ENCODE peak calls at places on chromosomes 5 and 9, in eight cellular contexts. L, F, P, O, C, K, X and J are unnamed samples.

GRCh38 chr5:442335-443238 is at the start of gene EXOC3:
- DNase-seq in L (peak; percentile 56), F (peak; percentile 99), P (peak; percentile 81), O (no peak), C (peak; percentile 96), K (peak; percentile 89), X (no peak), J (peak; percentile 52)

GRCh38 chr5:102341918-102342317 is 45.8 kb upstream of the SLCO4C1 start:
- DNase-seq in L (no peak), F (peak; percentile 38), P (no peak), O (no peak), C (no peak), K (no peak), X (no peak), J (no peak)

GRCh38 chr9:137458194-137459146 is 664 bp downstream of the NSMF start:
- DNase-seq in L (no peak), F (peak; percentile 84), P (peak; percentile 26), O (no peak), C (no peak), K (no peak), X (no peak), J (no peak)

GRCh38 chr5:16934669-16935068 is 1.4 kb downstream of the MYO10 start:
- DNase-seq in L (peak; percentile 45), F (no peak), P (no peak), O (no peak), C (no peak), K (no peak), X (no peak), J (no peak)

GRCh38 chr5:175593794-175594193 is 64.1 kb upstream of the HRH2 start:
- DNase-seq in L (no peak), F (no peak), P (no peak), O (no peak), C (no peak), K (no peak), X (no peak), J (no peak)

GRCh38 chr5:142201471-142201887 is 92.9 kb downstream of the NDFIP1 start:
- DNase-seq in L (peak; percentile 99), F (no peak), P (no peak), O (no peak), C (no peak), K (no peak), X (no peak), J (no peak)

GRCh38 chr5:31408814-31409213 is 123.1 kb downstream of the DROSHA start:
- DNase-seq in L (peak; percentile 74), F (no peak), P (no peak), O (no peak), C (no peak), K (peak; percentile 34), X (no peak), J (no peak)

GRCh38 chr5:10607666-10608442 is 44.0 kb downstream of the ANKRD33B start:
- DNase-seq in L (peak; percentile 72), F (no peak), P (no peak), O (no peak), C (no peak), K (peak; percentile 82), X (peak; percentile 63), J (no peak)

GRCh38 chr9:74824654-74825053 is 63.1 kb downstream of the TRPM6 start:
- DNase-seq in L (no peak), F (no peak), P (no peak), O (no peak), C (no peak), K (no peak), X (no peak), J (no peak)

GRCh38 chr9:7454490-7455110 is 345.0 kb downstream of the DMAC1 start:
- DNase-seq in L (no peak), F (no peak), P (no peak), O (no peak), C (no peak), K (no peak), X (no peak), J (no peak)

GRCh38 chr5:134511796-134512660 is 13.4 kb upstream of the JADE2 start:
- DNase-seq in L (peak; percentile 63), F (no peak), P (peak; percentile 76), O (no peak), C (no peak), K (peak; percentile 72), X (no peak), J (peak; percentile 74)

GRCh38 chr5:96875805-96876291 is 452 bp upstream of the ERAP2 start:
- DNase-seq in L (no peak), F (no peak), P (no peak), O (no peak), C (peak; percentile 25), K (peak; percentile 14), X (no peak), J (peak; percentile 73)

GRCh38 chr5:68264024-68264956 is 48.7 kb downstream of the PIK3R1 start:
- DNase-seq in L (peak; percentile 81), F (no peak), P (no peak), O (no peak), C (no peak), K (no peak), X (no peak), J (peak; percentile 86)
- TF ChIP-seq USF2 in L (no peak), F (no peak), P (no peak), O (no peak), C (no peak), K (no peak), X (no peak), J (no peak)

GRCh38 chr5:161544350-161544765 is 2.2 kb downstream of the GABRB2 start:
- DNase-seq in L (peak; percentile 4), F (peak; percentile 61), P (peak; percentile 70), O (no peak), C (peak; percentile 35), K (peak; percentile 41), X (no peak), J (peak; percentile 30)

GRCh38 chr5:161545701-161546462 is 643 bp downstream of the GABRB2 start:
- DNase-seq in L (no peak), F (no peak), P (no peak), O (no peak), C (no peak), K (no peak), X (no peak), J (no peak)

GRCh38 chr5:161548472-161549094 is 2.1 kb upstream of the GABRB2 start:
- DNase-seq in L (no peak), F (peak; percentile 14), P (peak; percentile 39), O (no peak), C (no peak), K (no peak), X (no peak), J (no peak)

GRCh38 chr5:161547573-161548471 is 1.3 kb upstream of the GABRB2 start:
- DNase-seq in L (no peak), F (peak; percentile 44), P (peak; percentile 17), O (no peak), C (no peak), K (no peak), X (no peak), J (no peak)

GRCh38 chr5:161546463-161547301 is at the start of gene GABRB2:
- DNase-seq in L (no peak), F (peak; percentile 65), P (peak; percentile 49), O (no peak), C (no peak), K (peak; percentile 16), X (peak; percentile 24), J (peak; percentile 16)
- TF ChIP-seq USF2 in L (no peak), F (no peak), P (no peak), O (no peak), C (no peak), K (no peak), X (no peak), J (no peak)

GRCh38 chr5:132279801-132280200 is 14.4 kb upstream of the SLC22A4 start:
- DNase-seq in L (no peak), F (no peak), P (no peak), O (no peak), C (no peak), K (no peak), X (no peak), J (no peak)

GRCh38 chr5:132281856-132282614 is 12.2 kb upstream of the SLC22A4 start:
- DNase-seq in L (no peak), F (no peak), P (no peak), O (no peak), C (no peak), K (no peak), X (no peak), J (no peak)

GRCh38 chr5:132275367-132276220 is 18.1 kb downstream of the PDLIM4 start:
- DNase-seq in L (no peak), F (no peak), P (no peak), O (no peak), C (no peak), K (no peak), X (no peak), J (no peak)

GRCh38 chr5:132280371-132281240 is 13.6 kb upstream of the SLC22A4 start:
- DNase-seq in L (no peak), F (no peak), P (no peak), O (no peak), C (no peak), K (no peak), X (no peak), J (no peak)

DNA sequence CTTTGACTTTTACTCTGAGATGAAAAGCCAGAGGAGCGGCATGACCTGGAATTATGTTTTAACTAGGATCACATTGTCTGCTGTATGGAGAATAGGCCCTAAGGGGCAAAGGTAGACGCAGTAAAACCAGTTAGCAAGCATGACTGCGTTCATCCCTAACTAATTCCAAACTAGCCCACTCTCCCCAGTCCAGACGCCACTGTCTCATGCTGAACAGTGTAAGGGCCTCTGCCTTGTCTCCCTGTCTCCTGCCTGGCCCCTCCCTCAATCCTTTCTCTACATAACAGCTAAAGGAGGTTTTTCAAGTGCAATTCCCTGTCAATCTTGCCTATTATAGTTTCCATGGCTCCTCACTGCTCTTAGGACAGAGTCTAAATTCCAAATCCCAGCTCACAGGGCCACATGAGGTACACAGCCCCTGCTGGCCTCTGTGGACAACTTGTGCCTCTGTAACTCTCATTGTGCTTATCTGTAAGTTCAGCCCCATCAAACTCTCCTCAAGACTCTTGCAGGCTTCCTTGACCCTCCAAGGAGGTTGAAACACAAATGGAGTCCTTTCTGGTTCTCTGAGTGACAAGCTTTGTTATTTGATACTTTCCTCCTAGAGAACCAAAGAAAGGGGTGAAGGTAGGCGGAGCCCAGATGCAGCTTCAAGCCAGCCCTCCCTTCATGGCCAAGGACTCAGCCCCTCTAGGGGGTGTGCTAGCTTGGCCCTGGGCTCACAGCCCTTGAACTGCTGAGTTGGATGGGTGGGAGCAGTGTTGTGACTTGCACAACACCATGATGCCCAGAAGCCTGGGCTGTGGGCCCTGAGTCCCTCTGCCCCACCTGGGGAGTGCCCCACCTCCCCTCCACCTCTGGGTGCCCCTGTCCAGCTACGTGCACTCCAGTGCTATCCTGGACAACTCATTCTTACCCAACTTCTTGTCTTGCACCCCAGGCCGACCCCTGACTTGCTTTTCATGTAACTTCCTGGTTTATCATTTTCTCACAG is 15.9 kb upstream of the SLC22A4 start:
- DNase-seq in L (no peak), F (no peak), P (peak; percentile 42), O (no peak), C (no peak), K (peak; percentile 90), X (no peak), J (peak; percentile 63)
- TF ChIP-seq USF2 in L (no peak), F (no peak), P (no peak), O (no peak), C (no peak), K (no peak), X (no peak), J (no peak)

DNA sequence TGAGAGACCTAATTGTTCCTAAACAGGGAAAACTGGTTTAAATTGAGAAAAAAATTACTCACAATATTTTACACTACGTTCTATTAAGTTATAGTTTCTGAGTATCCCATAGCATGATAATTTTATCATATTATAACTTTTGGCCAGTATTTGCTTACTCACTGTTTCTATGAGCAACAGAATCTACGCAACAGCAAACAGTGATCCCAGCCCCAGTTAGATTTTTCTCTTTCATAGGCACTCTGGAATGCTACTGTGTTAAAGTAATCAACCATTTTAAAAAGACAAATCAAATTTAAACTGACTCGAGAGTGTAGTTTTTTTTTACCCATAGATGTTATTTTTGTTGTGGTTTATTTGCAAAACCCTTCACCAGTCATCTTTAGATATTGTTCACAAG is 107.2 kb downstream of the XRCC4 start:
- DNase-seq in L (no peak), F (no peak), P (no peak), O (no peak), C (no peak), K (no peak), X (no peak), J (no peak)
- TF ChIP-seq USF2 in L (no peak), F (no peak), P (no peak), O (no peak), C (no peak), K (no peak), X (no peak), J (no peak)